ENCODE peak calls at places on chromosomes 3 and 15, in eight cellular contexts. One of them, this sample, is unnamed.
A peak's percentile ranks its signal among the peaks of the same experiment; 100 is the strongest.

GRCh38 chr3:38229036-38229435 is 36.6 kb upstream of the SLC22A13 start:
- DNase-seq in ovary: no peak
- DNase-seq in transverse colon: no peak
- DNase-seq in upper lobe of left lung: no peak
- DNase-seq in K562: no peak
- DNase-seq in tibial nerve: no peak
- DNase-seq in A549: no peak
- DNase-seq in stomach: no peak
- DNase-seq in this sample: no peak

GRCh38 chr3:62415312-62415791 is 42.0 kb upstream of the FEZF2 start:
- DNase-seq in ovary: no peak
- DNase-seq in transverse colon: no peak
- DNase-seq in upper lobe of left lung: no peak
- DNase-seq in K562: no peak
- DNase-seq in tibial nerve: no peak
- DNase-seq in A549: no peak
- DNase-seq in stomach: no peak
- DNase-seq in this sample: no peak

GRCh38 chr15:68412218-68412617 is 19.7 kb downstream of the ITGA11 start:
- DNase-seq in ovary: no peak
- DNase-seq in transverse colon: no peak
- DNase-seq in upper lobe of left lung: no peak
- DNase-seq in K562: no peak
- DNase-seq in tibial nerve: no peak
- DNase-seq in A549: no peak
- DNase-seq in stomach: no peak
- DNase-seq in this sample: no peak

GRCh38 chr3:15959434-15959811 is 161.6 kb upstream of the ANKRD28 start:
- DNase-seq in ovary: no peak
- DNase-seq in transverse colon: no peak
- DNase-seq in upper lobe of left lung: no peak
- DNase-seq in K562: no peak
- DNase-seq in tibial nerve: no peak
- DNase-seq in A549: no peak
- DNase-seq in stomach: no peak
- DNase-seq in this sample: no peak

GRCh38 chr3:116939091-116939490 is 229.5 kb downstream of the TUSC7 start:
- DNase-seq in ovary: no peak
- DNase-seq in transverse colon: peak; percentile 48
- DNase-seq in upper lobe of left lung: no peak
- DNase-seq in K562: no peak
- DNase-seq in tibial nerve: no peak
- DNase-seq in A549: no peak
- DNase-seq in stomach: no peak
- DNase-seq in this sample: no peak

GRCh38 chr3:155321418-155321817 is 27.9 kb upstream of the STRIT1 start:
- DNase-seq in ovary: no peak
- DNase-seq in transverse colon: no peak
- DNase-seq in upper lobe of left lung: no peak
- DNase-seq in K562: no peak
- DNase-seq in tibial nerve: no peak
- DNase-seq in A549: no peak
- DNase-seq in stomach: no peak
- DNase-seq in this sample: no peak

GRCh38 chr15:29449136-29449535 is 179.5 kb upstream of the NSMCE3 start:
- DNase-seq in ovary: no peak
- DNase-seq in transverse colon: no peak
- DNase-seq in upper lobe of left lung: no peak
- DNase-seq in K562: no peak
- DNase-seq in tibial nerve: no peak
- DNase-seq in A549: no peak
- DNase-seq in stomach: no peak
- DNase-seq in this sample: no peak

GRCh38 chr3:12194209-12194608 is 35.5 kb upstream of the TIMP4 start:
- DNase-seq in ovary: no peak
- DNase-seq in transverse colon: no peak
- DNase-seq in upper lobe of left lung: peak; percentile 42
- DNase-seq in K562: no peak
- DNase-seq in tibial nerve: no peak
- DNase-seq in A549: no peak
- DNase-seq in stomach: no peak
- DNase-seq in this sample: no peak

GRCh38 chr3:37862219-37862711 is 585 bp downstream of the CTDSPL start:
- DNase-seq in ovary: peak; percentile 70
- DNase-seq in transverse colon: peak; percentile 55
- DNase-seq in upper lobe of left lung: peak; percentile 48
- DNase-seq in K562: peak; percentile 50
- DNase-seq in tibial nerve: no peak
- DNase-seq in A549: peak; percentile 21
- DNase-seq in stomach: peak; percentile 51
- DNase-seq in this sample: peak; percentile 71

GRCh38 chr15:65177901-65178300 is 7.2 kb downstream of the CLPX start:
- DNase-seq in ovary: no peak
- DNase-seq in transverse colon: no peak
- DNase-seq in upper lobe of left lung: peak; percentile 29
- DNase-seq in K562: no peak
- DNase-seq in tibial nerve: no peak
- DNase-seq in A549: no peak
- DNase-seq in stomach: no peak
- DNase-seq in this sample: no peak

GRCh38 chr3:13011369-13012227 is 61.6 kb downstream of the IQSEC1 start:
- DNase-seq in ovary: no peak
- DNase-seq in transverse colon: peak; percentile 82
- DNase-seq in upper lobe of left lung: peak; percentile 85
- DNase-seq in K562: peak; percentile 69
- DNase-seq in tibial nerve: no peak
- DNase-seq in A549: no peak
- DNase-seq in stomach: peak; percentile 67
- DNase-seq in this sample: no peak

GRCh38 chr15:51499379-51499976 is 123.1 kb downstream of the DMXL2 start:
- DNase-seq in ovary: no peak
- DNase-seq in transverse colon: no peak
- DNase-seq in upper lobe of left lung: no peak
- DNase-seq in K562: peak; percentile 40
- DNase-seq in tibial nerve: no peak
- DNase-seq in A549: peak; percentile 54
- DNase-seq in stomach: no peak
- DNase-seq in this sample: peak; percentile 20

GRCh38 chr3:128330301-128330845 is 136.3 kb downstream of the DNAJB8 start:
- DNase-seq in ovary: peak; percentile 3
- DNase-seq in transverse colon: no peak
- DNase-seq in upper lobe of left lung: no peak
- DNase-seq in K562: no peak
- DNase-seq in tibial nerve: no peak
- DNase-seq in A549: no peak
- DNase-seq in stomach: no peak
- DNase-seq in this sample: no peak

GRCh38 chr15:41501191-41501917 is 7.7 kb downstream of the ITPKA start:
- DNase-seq in ovary: no peak
- DNase-seq in transverse colon: no peak
- DNase-seq in upper lobe of left lung: no peak
- DNase-seq in K562: no peak
- DNase-seq in tibial nerve: no peak
- DNase-seq in A549: no peak
- DNase-seq in stomach: no peak
- DNase-seq in this sample: peak; percentile 75

GRCh38 chr3:86996261-86996955 is 5.5 kb upstream of the VGLL3 start:
- DNase-seq in ovary: no peak
- DNase-seq in transverse colon: no peak
- DNase-seq in upper lobe of left lung: no peak
- DNase-seq in K562: no peak
- DNase-seq in tibial nerve: no peak
- DNase-seq in A549: no peak
- DNase-seq in stomach: no peak
- DNase-seq in this sample: no peak

GRCh38 chr3:74348421-74348820 is 266.0 kb downstream of the CNTN3 start:
- DNase-seq in ovary: no peak
- DNase-seq in transverse colon: no peak
- DNase-seq in upper lobe of left lung: no peak
- DNase-seq in K562: no peak
- DNase-seq in tibial nerve: no peak
- DNase-seq in A549: no peak
- DNase-seq in stomach: no peak
- DNase-seq in this sample: no peak

GRCh38 chr15:48940508-48940907 is 23.2 kb downstream of the SHC4 start:
- DNase-seq in ovary: no peak
- DNase-seq in transverse colon: no peak
- DNase-seq in upper lobe of left lung: no peak
- DNase-seq in K562: no peak
- DNase-seq in tibial nerve: no peak
- DNase-seq in A549: no peak
- DNase-seq in stomach: no peak
- DNase-seq in this sample: no peak

GRCh38 chr3:10142707-10143560 is 1.4 kb downstream of the VHL start:
- DNase-seq in ovary: no peak
- DNase-seq in transverse colon: no peak
- DNase-seq in upper lobe of left lung: peak; percentile 49
- DNase-seq in K562: peak; percentile 42
- DNase-seq in tibial nerve: no peak
- DNase-seq in A549: peak; percentile 26
- DNase-seq in stomach: peak; percentile 28
- DNase-seq in this sample: peak; percentile 24

GRCh38 chr3:153221748-153222162 is 59.7 kb downstream of the RAP2B start:
- DNase-seq in ovary: no peak
- DNase-seq in transverse colon: peak; percentile 49
- DNase-seq in upper lobe of left lung: peak; percentile 78
- DNase-seq in K562: peak; percentile 80
- DNase-seq in tibial nerve: peak; percentile 16
- DNase-seq in A549: no peak
- DNase-seq in stomach: peak; percentile 30
- DNase-seq in this sample: peak; percentile 8

GRCh38 chr3:38521391-38521987 is 25.3 kb downstream of the EXOG start:
- DNase-seq in ovary: peak; percentile 60
- DNase-seq in transverse colon: peak; percentile 68
- DNase-seq in upper lobe of left lung: peak; percentile 49
- DNase-seq in K562: peak; percentile 69
- DNase-seq in tibial nerve: peak; percentile 43
- DNase-seq in A549: peak; percentile 47
- DNase-seq in stomach: peak; percentile 73
- DNase-seq in this sample: peak; percentile 70

GRCh38 chr3:120364821-120365220 is 15.7 kb upstream of the LRRC58 start:
- DNase-seq in ovary: no peak
- DNase-seq in transverse colon: no peak
- DNase-seq in upper lobe of left lung: no peak
- DNase-seq in K562: no peak
- DNase-seq in tibial nerve: no peak
- DNase-seq in A549: no peak
- DNase-seq in stomach: no peak
- DNase-seq in this sample: no peak

GRCh38 chr3:193851941-193852674 is 259.1 kb downstream of the OPA1 start:
- DNase-seq in ovary: no peak
- DNase-seq in transverse colon: no peak
- DNase-seq in upper lobe of left lung: no peak
- DNase-seq in K562: no peak
- DNase-seq in tibial nerve: no peak
- DNase-seq in A549: no peak
- DNase-seq in stomach: peak; percentile 88
- DNase-seq in this sample: no peak

GRCh38 chr3:50652709-50653108 is 22.0 kb upstream of the DOCK3 start:
- DNase-seq in ovary: no peak
- DNase-seq in transverse colon: peak; percentile 34
- DNase-seq in upper lobe of left lung: peak; percentile 65
- DNase-seq in K562: peak; percentile 32
- DNase-seq in tibial nerve: no peak
- DNase-seq in A549: peak; percentile 16
- DNase-seq in stomach: peak; percentile 48
- DNase-seq in this sample: peak; percentile 45

GRCh38 chr3:64308931-64309330 is 83.7 kb upstream of the PRICKLE2 start:
- DNase-seq in ovary: no peak
- DNase-seq in transverse colon: no peak
- DNase-seq in upper lobe of left lung: no peak
- DNase-seq in K562: no peak
- DNase-seq in tibial nerve: no peak
- DNase-seq in A549: no peak
- DNase-seq in stomach: no peak
- DNase-seq in this sample: no peak

DNA sequence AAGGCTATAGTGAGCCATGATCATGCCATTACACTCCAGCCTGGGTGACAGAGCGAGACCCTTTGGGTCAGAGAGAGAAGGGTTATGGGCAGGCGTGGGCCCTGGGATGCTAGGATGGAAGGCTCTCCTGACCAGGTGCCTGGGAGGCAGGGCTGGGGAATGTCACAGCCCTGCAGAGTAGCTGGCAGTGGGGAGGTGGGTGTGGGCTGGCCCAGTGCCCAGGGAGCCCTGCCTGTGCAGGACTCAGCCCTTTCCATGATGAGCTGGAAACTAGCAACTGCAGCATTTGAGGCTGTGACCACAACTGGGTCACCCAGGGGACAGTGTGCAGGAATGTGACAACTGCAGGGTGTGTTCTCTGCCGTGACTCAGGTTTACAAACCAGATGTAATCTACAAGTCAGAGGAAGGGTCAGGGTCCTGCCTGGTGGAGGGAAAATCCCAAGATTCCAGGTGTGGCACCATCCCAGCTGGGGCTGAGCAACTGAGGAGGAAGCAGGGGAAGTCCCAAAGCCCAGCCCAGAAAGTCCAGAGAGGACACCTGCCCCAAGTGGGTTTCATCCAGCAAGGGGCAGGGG is 45.4 kb downstream of the SLC28A1 start:
- DNase-seq in ovary: no peak
- DNase-seq in transverse colon: peak; percentile 85
- DNase-seq in upper lobe of left lung: no peak
- DNase-seq in K562: peak; percentile 67
- DNase-seq in tibial nerve: no peak
- DNase-seq in A549: peak; percentile 71
- DNase-seq in stomach: peak; percentile 86
- DNase-seq in this sample: peak; percentile 53
- TF ChIP-seq EP300 in ovary: no peak
- TF ChIP-seq EP300 in transverse colon: no peak
- TF ChIP-seq EP300 in upper lobe of left lung: no peak
- TF ChIP-seq EP300 in K562: peak; percentile 66
- TF ChIP-seq EP300 in tibial nerve: no peak
- TF ChIP-seq EP300 in A549: no peak
- TF ChIP-seq EP300 in stomach: no peak
- TF ChIP-seq EP300 in this sample: no peak

GRCh38 chr3:115562636-115563267 is 60.6 kb upstream of the GAP43 start:
- DNase-seq in ovary: no peak
- DNase-seq in transverse colon: no peak
- DNase-seq in upper lobe of left lung: no peak
- DNase-seq in K562: no peak
- DNase-seq in tibial nerve: no peak
- DNase-seq in A549: no peak
- DNase-seq in stomach: no peak
- DNase-seq in this sample: no peak
- H3K27ac ChIP-seq in ovary: no peak overlapping the region
- H3K27ac ChIP-seq in transverse colon: no peak overlapping the region
- H3K27ac ChIP-seq in upper lobe of left lung: no peak overlapping the region
- H3K27ac ChIP-seq in K562: no peak overlapping the region
- H3K27ac ChIP-seq in tibial nerve: no peak overlapping the region
- H3K27ac ChIP-seq in A549: no peak overlapping the region
- H3K27ac ChIP-seq in stomach: no peak overlapping the region
- H3K27ac ChIP-seq in this sample: no peak overlapping the region

GRCh38 chr3:188693435-188693834 is 478.3 kb upstream of the TPRG1 start:
- DNase-seq in ovary: no peak
- DNase-seq in transverse colon: no peak
- DNase-seq in upper lobe of left lung: no peak
- DNase-seq in K562: no peak
- DNase-seq in tibial nerve: no peak
- DNase-seq in A549: no peak
- DNase-seq in stomach: no peak
- DNase-seq in this sample: no peak
- TF ChIP-seq EP300 in ovary: no peak
- TF ChIP-seq EP300 in transverse colon: no peak
- TF ChIP-seq EP300 in upper lobe of left lung: no peak
- TF ChIP-seq EP300 in K562: no peak
- TF ChIP-seq EP300 in tibial nerve: no peak
- TF ChIP-seq EP300 in A549: no peak
- TF ChIP-seq EP300 in stomach: no peak
- TF ChIP-seq EP300 in this sample: no peak

GRCh38 chr3:132537297-132537696 is 59.8 kb upstream of the ACKR4 start:
- DNase-seq in ovary: no peak
- DNase-seq in transverse colon: no peak
- DNase-seq in upper lobe of left lung: no peak
- DNase-seq in K562: no peak
- DNase-seq in tibial nerve: no peak
- DNase-seq in A549: no peak
- DNase-seq in stomach: no peak
- DNase-seq in this sample: no peak
- H3K27ac ChIP-seq in ovary: no peak overlapping the region
- H3K27ac ChIP-seq in transverse colon: no peak overlapping the region
- H3K27ac ChIP-seq in upper lobe of left lung: no peak overlapping the region
- H3K27ac ChIP-seq in K562: no peak overlapping the region
- H3K27ac ChIP-seq in tibial nerve: no peak overlapping the region
- H3K27ac ChIP-seq in A549: no peak overlapping the region
- H3K27ac ChIP-seq in stomach: no peak overlapping the region
- H3K27ac ChIP-seq in this sample: no peak overlapping the region